ENCODE peak calls at places on chromosomes 7 and 10, in four cellular contexts. Q is CD4-positive, CD25-positive, alpha-beta regulatory T cell; E is neuronal stem cell; W is stomach. T is an unnamed sample. For H3K36me3 and H3K4me1, the result is how much of the 10 kb centered on the place peaks cover.

GRCh38 chr7:69448071-69448470 is 150.2 kb upstream of the AUTS2 start:
- DNase-seq in E (no peak), W (no peak), Q (no peak), T (no peak)

GRCh38 chr10:98858525-98858924 is 377.1 kb downstream of the HPSE2 start:
- DNase-seq in Q (no peak), E (no peak), W (no peak), T (no peak)

GRCh38 chr10:103040424-103040823 is 122.3 kb downstream of the CNNM2 start:
- DNase-seq in Q (no peak), E (no peak), W (no peak), T (no peak)

GRCh38 chr10:102352066-102352715 is 43.3 kb upstream of the NFKB2 start:
- DNase-seq in E (peak), Q (peak), W (peak), T (peak)

GRCh38 chr7:101059620-101059942 is 25.7 kb upstream of the TRIM56 start:
- DNase-seq in E (no peak), W (no peak), Q (no peak), T (no peak)

GRCh38 chr7:107563761-107564552 is at the start of the genes COG5 and DUS4L:
- DNase-seq in Q (peak), E (peak), W (peak), T (peak)

GRCh38 chr10:29998142-29998808 is 61.1 kb downstream of the JCAD start:
- DNase-seq in E (peak), Q (peak), W (peak), T (no peak)

GRCh38 chr7:126635545-126635944 is 617.2 kb downstream of the GRM8 start:
- DNase-seq in E (no peak), Q (no peak), W (no peak), T (no peak)

GRCh38 chr10:104170610-104171269 is 48.8 kb downstream of the SFR1 start:
- DNase-seq in Q (peak), E (no peak), W (no peak), T (no peak)

GRCh38 chr10:110872984-110873569 is 1.3 kb downstream of the PDCD4 start:
- DNase-seq in W (no peak), Q (no peak), E (no peak), T (no peak)

GRCh38 chr10:120474956-120475355 is 17.9 kb downstream of the PLPP4 start:
- DNase-seq in W (no peak), Q (no peak), E (no peak), T (no peak)

GRCh38 chr10:119248681-119249080 is 41.3 kb downstream of the GRK5 start:
- DNase-seq in Q (no peak), E (no peak), W (no peak), T (no peak)

GRCh38 chr7:39693812-39694211 is 70.4 kb downstream of the RALA start:
- DNase-seq in E (no peak), W (no peak), Q (no peak), T (no peak)

GRCh38 chr7:39695852-39696586 is 72.6 kb downstream of the RALA start:
- DNase-seq in W (no peak), Q (no peak), E (no peak), T (no peak)

GRCh38 chr7:39688611-39689485 is 65.5 kb downstream of the RALA start:
- DNase-seq in Q (no peak), W (no peak), E (no peak), T (no peak)

GRCh38 chr7:39696631-39697030 is 73.3 kb downstream of the RALA start:
- DNase-seq in E (no peak), Q (no peak), W (no peak), T (no peak)

DNA sequence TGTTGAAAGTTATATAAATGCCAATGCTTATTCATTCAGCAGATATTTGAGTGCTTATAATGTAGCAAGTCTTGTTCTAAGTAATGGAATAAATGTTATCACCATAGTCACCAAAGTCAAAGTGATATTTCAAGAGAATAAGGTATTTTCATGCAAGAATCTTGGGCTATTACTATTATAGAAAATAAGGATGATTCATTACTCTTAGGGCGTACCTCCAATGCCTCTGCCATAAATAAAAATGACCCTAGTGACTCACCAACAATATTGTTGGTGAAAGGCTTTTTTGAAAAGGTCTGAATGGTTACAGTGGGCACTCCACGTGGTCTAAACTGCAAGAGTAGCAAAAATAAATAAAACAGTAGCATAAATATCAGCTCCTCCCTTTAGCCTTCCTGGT is 68.4 kb downstream of the RALA start:
- DNase-seq in E (no peak), W (no peak), Q (no peak), T (no peak)
- H3K36me3 ChIP-seq in E (under half), W (half or more), Q (half or more), T (under half)

DNA sequence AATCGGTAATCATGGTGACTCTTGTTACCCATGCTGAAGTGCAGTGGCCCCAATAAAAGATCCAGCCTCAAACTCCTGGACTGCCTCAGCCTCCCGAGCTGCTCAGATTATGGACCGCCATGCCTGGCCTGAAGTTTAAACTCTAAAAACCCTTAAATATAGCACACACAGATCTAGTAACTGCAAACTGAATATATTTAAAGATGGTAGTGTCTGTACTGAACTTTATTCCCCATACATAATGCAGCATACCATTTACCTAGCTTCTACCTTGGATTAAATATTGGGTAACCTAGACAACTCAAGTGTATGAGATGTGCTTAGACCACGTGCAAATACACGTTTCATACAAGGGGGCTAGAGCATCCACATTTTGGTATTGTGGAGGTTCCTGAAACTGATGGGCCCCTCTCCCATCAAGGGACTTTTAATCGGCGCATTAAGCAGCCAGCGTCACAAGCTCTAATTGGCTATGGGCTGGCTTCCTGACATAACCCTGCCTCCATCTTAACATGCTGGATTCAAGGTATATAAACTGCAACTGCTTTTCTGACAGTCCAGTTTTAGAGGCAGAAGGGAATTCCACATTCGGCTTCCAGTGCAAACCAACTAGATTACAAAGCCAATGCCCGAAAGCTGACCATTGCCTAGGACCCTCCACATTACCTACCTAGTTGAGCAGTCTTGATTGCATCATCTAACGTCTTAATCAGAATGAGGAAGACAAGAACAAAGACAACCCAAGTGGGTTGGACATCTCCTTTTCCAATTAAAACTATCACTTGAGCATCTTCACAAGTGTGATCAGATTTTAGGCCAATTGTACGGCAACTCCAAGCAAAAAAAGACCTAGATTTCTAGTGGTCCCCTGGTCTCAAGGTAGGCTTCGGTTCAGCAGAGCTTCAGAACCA is 12.9 kb downstream of the HNRNPA2B1 start:
- DNase-seq in W (no peak), E (no peak), Q (no peak), T (no peak)
- H3K4me1 ChIP-seq in W (half or more), E (under half), Q (under half), T (under half)

GRCh38 chr10:82757397-82757796 is 882.4 kb downstream of the NRG3 start:
- DNase-seq in Q (no peak), W (no peak), E (no peak), T (no peak)

GRCh38 chr10:82757907-82758306 is 882.9 kb downstream of the NRG3 start:
- DNase-seq in W (no peak), E (no peak), Q (no peak), T (no peak)

GRCh38 chr10:82762641-82763040 is 887.6 kb downstream of the NRG3 start:
- DNase-seq in E (no peak), Q (no peak), W (no peak), T (no peak)

DNA sequence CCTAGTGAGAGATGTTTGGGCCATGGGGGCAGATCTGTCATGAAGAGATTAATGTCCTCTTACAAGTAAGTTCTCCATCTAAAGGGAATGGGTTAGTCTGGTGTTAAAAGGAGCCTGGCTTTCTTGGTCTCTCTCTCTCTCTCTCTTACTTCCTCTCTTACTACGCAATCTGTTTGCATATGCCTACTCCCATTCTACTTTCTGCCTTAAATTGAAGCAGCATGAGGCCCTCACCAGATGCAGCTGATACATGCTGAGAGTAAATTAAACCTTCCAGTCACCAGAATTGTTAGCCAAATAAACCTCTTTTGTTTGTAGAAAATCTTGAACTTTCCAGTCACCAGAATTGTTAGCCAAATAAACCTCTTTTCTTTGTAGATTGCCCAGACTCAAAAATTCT is 884.1 kb downstream of the NRG3 start:
- DNase-seq in W (no peak), E (no peak), Q (no peak), T (no peak)
- H3K4me3 ChIP-seq in W (no peak), E (no peak), Q (no peak), T (no peak)

DNA sequence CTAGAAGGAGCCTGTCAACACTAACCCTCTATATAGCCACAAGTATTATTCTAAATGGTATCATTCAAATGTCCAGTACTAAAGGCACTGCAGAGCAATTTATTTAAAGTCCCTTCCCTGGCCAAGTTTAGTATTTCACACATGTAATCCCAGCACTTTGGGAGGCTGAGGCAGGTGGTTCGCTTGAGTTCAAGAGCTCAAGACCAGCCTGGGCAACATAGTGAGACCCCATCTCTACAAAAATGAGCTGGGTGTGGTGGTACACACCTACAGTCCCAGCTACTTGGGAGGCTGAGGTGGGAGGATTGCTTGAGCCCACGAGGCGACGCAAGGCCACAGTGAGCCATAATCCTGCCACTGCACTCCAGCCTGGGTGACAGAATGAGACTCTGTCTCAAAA is 3.6 kb downstream of the GNA12 start:
- DNase-seq in E (no peak), Q (no peak), W (no peak), T (no peak)
- H3K36me3 ChIP-seq in E (under half), Q (under half), W (under half), T (under half)

GRCh38 chr7:977326-978048 is 2.1 kb upstream of the COX19 start:
- DNase-seq in Q (no peak), W (peak), E (no peak), T (peak)
- H3K4me1 ChIP-seq in Q (under half), W (half or more), E (under half), T (under half)

GRCh38 chr10:113058175-113058961 is 108.3 kb downstream of the TCF7L2 start:
- DNase-seq in W (no peak), E (no peak), Q (no peak), T (no peak)

GRCh38 chr10:113056468-113057021 is 106.5 kb downstream of the TCF7L2 start:
- DNase-seq in W (no peak), E (no peak), Q (no peak), T (no peak)

GRCh38 chr10:113060221-113061053 is 110.4 kb downstream of the TCF7L2 start:
- DNase-seq in W (no peak), E (no peak), Q (no peak), T (peak)

GRCh38 chr10:113061054-113061430 is 111.0 kb downstream of the TCF7L2 start:
- DNase-seq in E (no peak), W (no peak), Q (no peak), T (no peak)

GRCh38 chr10:113059001-113059780 is 109.1 kb downstream of the TCF7L2 start:
- DNase-seq in Q (no peak), E (no peak), W (no peak), T (no peak)
- H3K4me3 ChIP-seq in Q (no peak), E (no peak), W (peak), T (no peak)

GRCh38 chr7:138499340-138499739 is 39.3 kb downstream of the TRIM24 start:
- DNase-seq in W (no peak), Q (no peak), E (no peak), T (no peak)

GRCh38 chr7:138491612-138492386 is 31.7 kb downstream of the TRIM24 start:
- DNase-seq in Q (no peak), W (no peak), E (no peak), T (no peak)

GRCh38 chr7:138493535-138493934 is 33.5 kb downstream of the TRIM24 start:
- DNase-seq in Q (no peak), W (no peak), E (no peak), T (no peak)

GRCh38 chr7:138492423-138492822 is 32.4 kb downstream of the TRIM24 start:
- DNase-seq in W (no peak), E (peak), Q (no peak), T (no peak)

GRCh38 chr7:138495485-138495884 is 35.4 kb downstream of the TRIM24 start:
- DNase-seq in W (no peak), E (no peak), Q (no peak), T (no peak)
- H3K36me3 ChIP-seq in W (under half), E (under half), Q (under half), T (under half)

DNA sequence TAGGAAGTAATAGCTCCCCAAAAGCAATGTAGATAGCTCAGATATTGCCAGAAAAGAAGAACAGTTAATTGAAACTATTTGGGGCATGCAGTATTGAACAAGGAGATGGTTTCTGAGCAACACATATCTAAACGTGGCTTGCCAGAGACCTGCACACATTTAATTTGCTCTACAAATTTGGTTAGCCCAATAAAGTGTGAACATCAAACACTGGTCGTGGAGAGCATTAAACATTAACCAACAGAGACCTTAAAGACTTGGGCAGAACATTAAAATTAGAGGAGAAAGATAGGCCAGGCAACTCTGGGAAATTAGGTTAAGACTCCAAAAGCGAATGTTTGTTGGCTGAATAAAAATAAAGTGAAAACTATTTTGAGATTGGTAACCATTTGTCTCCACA is 61.6 kb upstream of the ARID5B start:
- DNase-seq in Q (no peak), W (no peak), E (no peak), T (no peak)
- H3K4me1 ChIP-seq in Q (under half), W (half or more), E (under half), T (under half)